ENCODE peak calls at places on chromosomes 7 and 10, in seven cellular contexts. I is GM23338, L is BJ, W is fibroblast of lung, S is heart left ventricle, B is adrenal gland, N is upper lobe of right lung. M is an unnamed sample. For H3K27me3, the result is how much of the 10 kb centered on the place peaks cover.

GRCh38 chr7:109336531-109336930 is 766.9 kb downstream of the DNAJB9 start:
- DNase-seq in I (no peak), L (no peak), W (no peak), S (no peak), B (no peak), N (no peak), M (no peak)

GRCh38 chr7:126940723-126941307 is 311.9 kb downstream of the GRM8 start:
- DNase-seq in I (no peak), L (no peak), W (no peak), S (no peak), B (no peak), N (no peak), M (peak)

GRCh38 chr7:21367081-21367480 is 60.8 kb upstream of the SP4 start:
- DNase-seq in I (no peak), L (no peak), W (no peak), S (no peak), B (no peak), N (no peak), M (peak)

GRCh38 chr10:110226926-110227641 is 19.7 kb downstream of the MXI1 start:
- DNase-seq in I (peak), L (no peak), W (no peak), S (peak), B (peak), N (peak), M (peak)

GRCh38 chr10:129971381-129972144 is 7.5 kb upstream of the EBF3 start:
- DNase-seq in I (peak), L (no peak), W (peak), S (peak), B (peak), N (peak), M (no peak)

GRCh38 chr7:41445951-41446350 is 256.9 kb downstream of the INHBA start:
- DNase-seq in I (no peak), L (no peak), W (no peak), S (no peak), B (no peak), N (no peak), M (no peak)

GRCh38 chr7:112792431-112792830 is 2.2 kb upstream of the TMEM168 start:
- DNase-seq in I (no peak), L (no peak), W (no peak), S (no peak), B (no peak), N (no peak), M (no peak)

GRCh38 chr10:75722609-75723008 is 291.2 kb downstream of the LRMDA start:
- DNase-seq in I (no peak), L (no peak), W (no peak), S (no peak), B (no peak), N (no peak), M (peak)

GRCh38 chr10:50398383-50398782 is 147.1 kb upstream of the ASAH2 start:
- DNase-seq in I (no peak), L (no peak), W (peak), S (no peak), B (no peak), N (no peak), M (no peak)

GRCh38 chr7:46178685-46179084 is 257.6 kb upstream of the IGFBP3 start:
- DNase-seq in I (no peak), L (no peak), W (peak), S (no peak), B (no peak), N (no peak), M (peak)

GRCh38 chr7:97733276-97734206 is 1.7 kb downstream of the TAC1 start:
- DNase-seq in I (peak), L (no peak), W (no peak), S (peak), B (no peak), N (no peak), M (no peak)

GRCh38 chr10:48302515-48303476 is 3.7 kb upstream of the MAPK8 start:
- DNase-seq in I (no peak), L (no peak), W (no peak), S (no peak), B (no peak), N (no peak), M (no peak)

GRCh38 chr10:43803816-43804215 is 155.1 kb upstream of the ZNF32 start:
- DNase-seq in I (peak), L (no peak), W (no peak), S (no peak), B (no peak), N (no peak), M (no peak)

GRCh38 chr10:123665371-123666286 is 526 bp upstream of the GPR26 start:
- DNase-seq in I (peak), L (no peak), W (no peak), S (no peak), B (no peak), N (peak), M (no peak)

GRCh38 chr10:61486738-61487396 is 33.7 kb upstream of the TMEM26 start:
- DNase-seq in I (no peak), L (peak), W (peak), S (no peak), B (no peak), N (no peak), M (peak)

GRCh38 chr10:5710854-5711253 is 26.2 kb downstream of the TASOR2 start:
- DNase-seq in I (no peak), L (no peak), W (peak), S (no peak), B (no peak), N (no peak), M (no peak)

GRCh38 chr10:73591578-73591902 is 398 bp upstream of the USP54 start:
- DNase-seq in I (peak), L (no peak), W (no peak), S (no peak), B (no peak), N (no peak), M (no peak)

GRCh38 chr7:28298870-28299484 is 113.3 kb upstream of the CREB5 start:
- DNase-seq in I (peak), L (no peak), W (peak), S (peak), B (peak), N (no peak), M (peak)

GRCh38 chr10:62268027-62268398 is 631 bp downstream of the RTKN2 start:
- DNase-seq in I (no peak), L (no peak), W (no peak), S (no peak), B (peak), N (peak), M (no peak)

GRCh38 chr7:150972094-150972493 is 6.0 kb downstream of the KCNH2 start:
- DNase-seq in I (no peak), L (no peak), W (peak), S (peak), B (no peak), N (no peak), M (no peak)

GRCh38 chr7:157558061-157558460 is 221.3 kb downstream of the DNAJB6 start:
- DNase-seq in I (no peak), L (no peak), W (no peak), S (no peak), B (no peak), N (peak), M (no peak)

GRCh38 chr7:49783446-49783845 is 10.0 kb downstream of the VWC2 start:
- DNase-seq in I (no peak), L (no peak), W (no peak), S (peak), B (no peak), N (no peak), M (no peak)

GRCh38 chr10:11208908-11209809 is 191.5 kb downstream of the CELF2 start:
- DNase-seq in I (no peak), L (no peak), W (no peak), S (no peak), B (no peak), N (no peak), M (no peak)

GRCh38 chr10:93124580-93125318 is 51.1 kb downstream of the CYP26A1 start:
- DNase-seq in I (no peak), L (no peak), W (no peak), S (no peak), B (no peak), N (no peak), M (no peak)

GRCh38 chr7:44315504-44315903 is 9.9 kb downstream of the CAMK2B start:
- DNase-seq in I (no peak), L (no peak), W (no peak), S (no peak), B (no peak), N (no peak), M (no peak)

GRCh38 chr10:91190388-91190870 is 30.0 kb upstream of the PCGF5 start:
- DNase-seq in I (no peak), L (peak), W (peak), S (no peak), B (no peak), N (no peak), M (no peak)

GRCh38 chr7:12949060-12950045 is 261.9 kb downstream of the ARL4A start:
- DNase-seq in I (no peak), L (no peak), W (peak), S (no peak), B (no peak), N (no peak), M (no peak)

GRCh38 chr10:33212061-33212748 is 122.3 kb downstream of the NRP1 start:
- DNase-seq in I (no peak), L (no peak), W (peak), S (no peak), B (no peak), N (no peak), M (peak)

GRCh38 chr7:20085086-20085485 is 132.1 kb downstream of the MACC1 start:
- DNase-seq in I (no peak), L (no peak), W (peak), S (no peak), B (peak), N (no peak), M (no peak)

GRCh38 chr10:28939352-28940157 is 262.2 kb downstream of the BAMBI start:
- DNase-seq in I (peak), L (no peak), W (peak), S (peak), B (no peak), N (peak), M (peak)

GRCh38 chr10:97795886-97796285 is 24.1 kb upstream of the SFRP5 start:
- DNase-seq in I (peak), L (no peak), W (no peak), S (no peak), B (no peak), N (no peak), M (no peak)

GRCh38 chr10:59674211-59674836 is 35.3 kb downstream of the SLC16A9 start:
- DNase-seq in I (no peak), L (peak), W (peak), S (no peak), B (no peak), N (no peak), M (peak)

GRCh38 chr10:70054902-70055301 is 2.3 kb downstream of the MACROH2A2 start:
- DNase-seq in I (no peak), L (no peak), W (no peak), S (no peak), B (no peak), N (no peak), M (no peak)
- H3K27me3 ChIP-seq in I (half or more), L (under half), W (under half), S (under half), B (under half), N (under half), M (under half)

DNA sequence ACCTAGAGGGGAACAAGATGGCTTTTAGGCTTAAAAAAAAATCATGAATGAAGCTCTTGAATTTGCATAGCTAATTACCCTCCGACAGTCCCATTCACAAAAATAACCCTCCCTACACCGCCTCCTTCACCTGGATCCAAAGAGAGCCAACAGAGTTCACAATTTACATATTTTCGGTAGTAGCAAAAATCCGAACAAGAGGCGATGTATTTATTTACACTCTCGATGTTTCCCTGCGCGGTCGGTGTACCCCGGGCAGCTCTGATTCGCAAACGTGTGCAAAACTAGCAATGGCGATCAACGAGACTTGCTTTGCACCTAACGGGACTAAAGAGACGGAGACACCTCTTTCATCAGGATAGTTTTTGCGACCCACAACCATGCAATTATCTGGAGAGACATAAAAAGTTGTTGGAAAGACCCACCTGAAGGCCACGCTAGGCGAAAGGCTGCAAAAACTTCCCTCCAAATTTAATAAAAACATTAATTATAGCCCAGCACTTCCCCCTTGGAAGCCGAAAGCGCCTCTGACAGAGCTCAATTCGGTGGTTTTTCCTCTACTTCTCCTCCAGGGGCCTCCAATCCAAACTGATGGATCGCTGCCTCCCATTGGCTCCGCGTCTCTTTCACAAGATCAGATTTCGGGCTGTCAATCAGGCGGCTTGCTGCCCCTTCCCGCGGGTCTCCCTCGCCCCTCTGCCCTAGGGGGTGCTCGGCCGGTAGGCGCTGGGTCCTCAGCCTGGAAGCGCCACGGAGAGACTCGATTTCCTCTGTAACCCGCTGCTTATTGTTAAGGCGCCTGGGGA is at the start of gene ETV1:
- DNase-seq in I (peak), L (no peak), W (peak), S (peak), B (peak), N (peak), M (peak)
- TF ChIP-seq CTCF in I (peak), L (peak), W (peak), S (no peak), B (peak), N (peak), M (peak)

GRCh38 chr10:31604141-31604540 is 285.1 kb downstream of the ZEB1 start:
- DNase-seq in I (peak), L (no peak), W (peak), S (no peak), B (peak), N (no peak), M (no peak)
- H3K4me3 ChIP-seq in I (no peak), L (peak), W (no peak), S (no peak), B (peak), N (peak), M (no peak)

DNA sequence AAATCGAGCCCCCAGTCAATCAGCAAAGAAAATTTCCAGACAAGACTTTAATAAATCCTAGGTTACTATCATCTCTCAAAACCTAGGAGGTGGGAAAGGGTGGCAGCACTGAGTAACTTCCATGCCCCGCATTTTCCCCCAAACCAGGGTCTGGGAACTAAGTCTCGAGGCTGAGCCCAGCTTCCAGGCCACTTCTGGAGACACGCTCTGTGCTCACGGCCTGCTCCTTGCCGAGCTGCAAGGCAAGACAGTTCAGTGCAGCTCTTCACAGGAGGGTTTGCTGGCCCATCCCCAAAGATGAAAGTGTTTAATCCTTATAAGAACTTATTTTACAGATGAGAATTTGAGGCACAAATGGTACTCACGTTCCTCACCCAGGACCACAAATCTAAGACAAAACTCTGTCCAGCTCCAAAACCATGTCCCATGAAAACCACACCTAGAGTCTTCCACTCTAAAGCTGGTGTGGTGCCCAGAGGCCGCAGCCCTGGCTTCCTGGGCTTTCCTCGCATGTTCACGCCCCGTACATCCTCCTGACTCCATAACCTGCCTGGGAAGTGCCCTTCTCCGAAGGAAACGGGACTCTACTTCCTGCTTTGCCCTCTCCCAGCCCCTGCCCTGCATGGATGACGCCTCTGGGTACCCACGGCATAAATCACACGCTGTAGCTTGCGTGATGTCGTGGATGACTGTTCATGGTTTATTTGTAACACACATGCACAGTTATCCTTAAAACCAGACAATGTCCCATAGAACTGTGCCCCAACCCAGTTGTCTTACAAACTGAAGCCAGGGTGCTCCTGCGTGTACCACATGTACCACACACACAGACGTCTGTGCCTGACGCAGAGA is 201.2 kb downstream of the DIP2C start:
- DNase-seq in I (no peak), L (no peak), W (no peak), S (peak), B (peak), N (peak), M (no peak)
- H3K27me3 ChIP-seq in I (under half), L (under half), W (under half), S (under half), B (under half), N (under half), M (under half)

GRCh38 chr7:32346253-32346652 is 143.9 kb downstream of the LSM5 start:
- DNase-seq in I (no peak), L (no peak), W (no peak), S (no peak), B (no peak), N (no peak), M (peak)

DNA sequence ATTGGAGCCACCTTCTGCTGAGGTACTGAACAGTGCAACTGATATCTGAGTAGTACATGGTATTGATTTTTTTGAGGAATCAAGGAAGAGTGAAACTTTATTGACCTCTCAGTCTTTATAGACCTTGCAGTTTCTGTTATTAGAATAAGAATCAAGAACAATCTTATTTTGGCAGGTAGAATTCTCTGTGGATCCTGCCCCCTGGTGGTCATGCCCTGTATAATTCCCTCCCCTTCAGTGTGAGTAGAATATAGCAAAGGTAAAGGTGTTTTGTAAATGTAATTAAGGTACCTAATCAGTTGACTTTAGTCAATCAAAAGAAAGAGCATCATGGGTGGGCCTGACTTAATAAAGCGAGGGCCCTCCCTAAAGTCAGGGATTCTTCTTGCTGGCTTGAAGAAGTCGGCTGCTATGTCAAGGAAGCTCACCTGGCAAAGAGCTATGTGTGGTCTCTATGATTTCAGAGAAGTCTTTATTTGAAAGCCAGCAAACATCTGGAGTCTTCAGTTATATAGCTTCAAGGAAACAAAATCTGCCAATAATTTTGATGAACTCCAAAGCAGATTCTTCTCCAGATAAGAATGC is 142.8 kb downstream of the LSM5 start:
- DNase-seq in I (peak), L (no peak), W (peak), S (no peak), B (no peak), N (no peak), M (peak)
- TF ChIP-seq CTCF in I (peak), L (peak), W (peak), S (peak), B (peak), N (peak), M (peak)

DNA sequence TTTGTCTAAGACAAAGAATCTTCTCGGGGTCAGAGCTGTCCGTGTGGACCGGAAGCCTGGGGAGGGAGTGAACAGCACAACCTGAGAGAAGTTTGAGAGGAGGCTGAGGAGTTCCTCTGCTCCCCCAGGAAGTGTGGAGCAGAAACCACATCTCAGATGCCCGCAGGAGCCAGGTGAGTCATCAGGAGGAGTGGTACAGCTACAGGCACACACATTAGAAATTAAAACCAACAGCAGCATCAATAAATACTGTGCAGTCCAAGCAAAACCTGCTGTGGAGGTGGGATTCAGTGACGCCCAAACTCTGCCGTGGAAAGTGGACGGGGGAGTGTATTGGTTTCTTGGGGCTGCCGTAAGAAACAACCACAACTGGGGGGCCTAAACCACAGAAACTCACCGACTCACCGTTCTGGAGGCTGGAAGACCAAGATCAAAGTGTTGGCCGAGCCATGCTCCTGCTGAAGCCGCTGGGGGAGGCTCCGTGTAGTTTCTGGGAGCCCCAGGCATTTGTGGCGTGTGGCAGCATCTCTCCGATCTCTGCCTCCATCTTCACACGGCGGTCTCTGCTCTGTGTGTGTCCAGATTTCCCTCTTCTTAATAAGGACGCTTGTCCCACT is 31.2 kb upstream of the GARS1 start:
- DNase-seq in I (no peak), L (no peak), W (no peak), S (no peak), B (no peak), N (no peak), M (peak)
- H3K4me3 ChIP-seq in I (no peak), L (no peak), W (no peak), S (no peak), B (no peak), N (no peak), M (no peak)

DNA sequence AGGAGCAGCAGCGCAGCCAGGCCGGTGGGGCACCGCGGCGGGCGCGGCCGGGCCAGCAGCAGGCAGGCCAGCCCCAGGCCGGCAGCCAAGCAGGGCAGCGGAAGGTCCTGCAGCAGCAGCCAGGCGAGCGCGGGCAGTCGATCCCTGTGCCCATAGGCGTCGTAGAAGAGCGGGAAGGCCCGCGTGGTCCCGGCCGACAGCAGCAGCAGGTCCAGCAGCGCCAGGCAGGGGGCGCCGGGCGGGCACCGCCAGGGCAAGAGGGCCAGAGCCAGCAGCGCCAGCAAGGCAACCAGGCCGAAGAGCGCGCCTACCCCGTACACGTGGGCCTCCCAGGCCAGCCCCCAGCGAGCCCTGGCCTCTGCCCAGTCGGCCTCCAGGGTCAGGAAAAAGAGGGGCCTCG is 8.4 kb upstream of the RBM28 start:
- DNase-seq in I (peak), L (no peak), W (peak), S (no peak), B (peak), N (peak), M (peak)
- H3K27me3 ChIP-seq in I (half or more), L (under half), W (half or more), S (under half), B (under half), N (under half), M (under half)

GRCh38 chr7:1640376-1641172 is 29.5 kb upstream of the ELFN1 start:
- DNase-seq in I (no peak), L (no peak), W (no peak), S (no peak), B (no peak), N (no peak), M (no peak)
- TF ChIP-seq CTCF in I (peak), L (peak), W (no peak), S (no peak), B (no peak), N (no peak), M (peak)